ENCODE peak calls at places on chromosomes 13 and 19, in seven cellular contexts. One of them, this sample, is unnamed. For H3K9me3, the result is how much of the 10 kb centered on the place peaks cover.

GRCh38 chr19:12687496-12688196 is at the start of gene GNG14:
- DNase-seq in neural progenitor cell: no peak
- DNase-seq in endothelial cell of umbilical vein: no peak
- DNase-seq in adipocyte: no peak
- DNase-seq in tibial artery: no peak
- DNase-seq in OCI-LY7: no peak
- DNase-seq in heart left ventricle: no peak
- DNase-seq in this sample: no peak

GRCh38 chr13:20231839-20232555 is at the start of gene GJB6:
- DNase-seq in neural progenitor cell: peak
- DNase-seq in endothelial cell of umbilical vein: no peak
- DNase-seq in adipocyte: no peak
- DNase-seq in tibial artery: no peak
- DNase-seq in OCI-LY7: no peak
- DNase-seq in heart left ventricle: no peak
- DNase-seq in this sample: no peak

GRCh38 chr13:75368167-75368566 is 113.8 kb downstream of the TBC1D4 start:
- DNase-seq in neural progenitor cell: no peak
- DNase-seq in endothelial cell of umbilical vein: peak
- DNase-seq in adipocyte: peak
- DNase-seq in tibial artery: peak
- DNase-seq in OCI-LY7: no peak
- DNase-seq in heart left ventricle: peak
- DNase-seq in this sample: no peak

GRCh38 chr13:39787086-39787487 is 131.6 kb downstream of the COG6 start:
- DNase-seq in neural progenitor cell: peak
- DNase-seq in endothelial cell of umbilical vein: peak
- DNase-seq in adipocyte: no peak
- DNase-seq in tibial artery: no peak
- DNase-seq in OCI-LY7: no peak
- DNase-seq in heart left ventricle: no peak
- DNase-seq in this sample: no peak

GRCh38 chr13:37878496-37878895 is 8.9 kb upstream of the TRPC4 start:
- DNase-seq in neural progenitor cell: no peak
- DNase-seq in endothelial cell of umbilical vein: no peak
- DNase-seq in adipocyte: peak
- DNase-seq in tibial artery: no peak
- DNase-seq in OCI-LY7: no peak
- DNase-seq in heart left ventricle: no peak
- DNase-seq in this sample: no peak

GRCh38 chr13:28338742-28339141 is 156.2 kb downstream of the FLT1 start:
- DNase-seq in neural progenitor cell: no peak
- DNase-seq in endothelial cell of umbilical vein: no peak
- DNase-seq in adipocyte: no peak
- DNase-seq in tibial artery: no peak
- DNase-seq in OCI-LY7: no peak
- DNase-seq in heart left ventricle: no peak
- DNase-seq in this sample: no peak

GRCh38 chr19:43502419-43502976 is 2.0 kb downstream of the PHLDB3 start:
- DNase-seq in neural progenitor cell: no peak
- DNase-seq in endothelial cell of umbilical vein: no peak
- DNase-seq in adipocyte: no peak
- DNase-seq in tibial artery: no peak
- DNase-seq in OCI-LY7: no peak
- DNase-seq in heart left ventricle: no peak
- DNase-seq in this sample: no peak

GRCh38 chr19:10517760-10518443 is 655 bp upstream of the S1PR5 start:
- DNase-seq in neural progenitor cell: peak
- DNase-seq in endothelial cell of umbilical vein: no peak
- DNase-seq in adipocyte: peak
- DNase-seq in tibial artery: no peak
- DNase-seq in OCI-LY7: no peak
- DNase-seq in heart left ventricle: peak
- DNase-seq in this sample: no peak

GRCh38 chr19:41540041-41540695 is 35.8 kb upstream of the CEACAM21 start:
- DNase-seq in neural progenitor cell: no peak
- DNase-seq in endothelial cell of umbilical vein: no peak
- DNase-seq in adipocyte: no peak
- DNase-seq in tibial artery: no peak
- DNase-seq in OCI-LY7: no peak
- DNase-seq in heart left ventricle: no peak
- DNase-seq in this sample: no peak

GRCh38 chr13:30394798-30395191 is 27.5 kb upstream of the UBE2L5 start:
- DNase-seq in neural progenitor cell: no peak
- DNase-seq in endothelial cell of umbilical vein: peak
- DNase-seq in adipocyte: peak
- DNase-seq in tibial artery: no peak
- DNase-seq in OCI-LY7: peak
- DNase-seq in heart left ventricle: no peak
- DNase-seq in this sample: no peak

GRCh38 chr19:49432141-49433073 is 7.2 kb downstream of the GFY start:
- DNase-seq in neural progenitor cell: peak
- DNase-seq in endothelial cell of umbilical vein: no peak
- DNase-seq in adipocyte: no peak
- DNase-seq in tibial artery: no peak
- DNase-seq in OCI-LY7: no peak
- DNase-seq in heart left ventricle: no peak
- DNase-seq in this sample: peak

GRCh38 chr13:30072818-30073186 is 222.4 kb upstream of the UBL3 start:
- DNase-seq in neural progenitor cell: no peak
- DNase-seq in endothelial cell of umbilical vein: no peak
- DNase-seq in adipocyte: no peak
- DNase-seq in tibial artery: no peak
- DNase-seq in OCI-LY7: no peak
- DNase-seq in heart left ventricle: no peak
- DNase-seq in this sample: no peak

GRCh38 chr13:112968380-112968909 is 569 bp upstream of the MCF2L start:
- DNase-seq in neural progenitor cell: peak
- DNase-seq in endothelial cell of umbilical vein: no peak
- DNase-seq in adipocyte: no peak
- DNase-seq in tibial artery: no peak
- DNase-seq in OCI-LY7: peak
- DNase-seq in heart left ventricle: no peak
- DNase-seq in this sample: peak

GRCh38 chr13:109387438-109387837 is 398.9 kb downstream of the IRS2 start:
- DNase-seq in neural progenitor cell: no peak
- DNase-seq in endothelial cell of umbilical vein: no peak
- DNase-seq in adipocyte: no peak
- DNase-seq in tibial artery: no peak
- DNase-seq in OCI-LY7: no peak
- DNase-seq in heart left ventricle: no peak
- DNase-seq in this sample: no peak

GRCh38 chr13:111610879-111611278 is 290.4 kb downstream of the TEX29 start:
- DNase-seq in neural progenitor cell: no peak
- DNase-seq in endothelial cell of umbilical vein: no peak
- DNase-seq in adipocyte: no peak
- DNase-seq in tibial artery: no peak
- DNase-seq in OCI-LY7: no peak
- DNase-seq in heart left ventricle: no peak
- DNase-seq in this sample: no peak

GRCh38 chr19:31290926-31291590 is 58.2 kb downstream of the TSHZ3 start:
- DNase-seq in neural progenitor cell: no peak
- DNase-seq in endothelial cell of umbilical vein: no peak
- DNase-seq in adipocyte: no peak
- DNase-seq in tibial artery: no peak
- DNase-seq in OCI-LY7: no peak
- DNase-seq in heart left ventricle: no peak
- DNase-seq in this sample: no peak

GRCh38 chr19:38478273-38478971 is 44.9 kb downstream of the RYR1 start:
- DNase-seq in neural progenitor cell: peak
- DNase-seq in endothelial cell of umbilical vein: no peak
- DNase-seq in adipocyte: no peak
- DNase-seq in tibial artery: no peak
- DNase-seq in OCI-LY7: peak
- DNase-seq in heart left ventricle: no peak
- DNase-seq in this sample: no peak

GRCh38 chr13:112893570-112894422 is 75.2 kb upstream of the MCF2L start:
- DNase-seq in neural progenitor cell: peak
- DNase-seq in endothelial cell of umbilical vein: peak
- DNase-seq in adipocyte: no peak
- DNase-seq in tibial artery: no peak
- DNase-seq in OCI-LY7: no peak
- DNase-seq in heart left ventricle: no peak
- DNase-seq in this sample: peak

GRCh38 chr19:58571575-58571947 is 1.6 kb downstream of the MZF1 start:
- DNase-seq in neural progenitor cell: no peak
- DNase-seq in endothelial cell of umbilical vein: no peak
- DNase-seq in adipocyte: no peak
- DNase-seq in tibial artery: no peak
- DNase-seq in OCI-LY7: no peak
- DNase-seq in heart left ventricle: peak
- DNase-seq in this sample: no peak

GRCh38 chr13:42760949-42761348 is 20.4 kb upstream of the FAM216B start:
- DNase-seq in neural progenitor cell: no peak
- DNase-seq in endothelial cell of umbilical vein: no peak
- DNase-seq in adipocyte: no peak
- DNase-seq in tibial artery: no peak
- DNase-seq in OCI-LY7: no peak
- DNase-seq in heart left ventricle: no peak
- DNase-seq in this sample: no peak

GRCh38 chr13:102225892-102226291 is 176.0 kb downstream of the FGF14 start:
- DNase-seq in neural progenitor cell: no peak
- DNase-seq in endothelial cell of umbilical vein: no peak
- DNase-seq in adipocyte: no peak
- DNase-seq in tibial artery: no peak
- DNase-seq in OCI-LY7: no peak
- DNase-seq in heart left ventricle: no peak
- DNase-seq in this sample: no peak

GRCh38 chr19:49347835-49348234 is 12.6 kb downstream of the CD37 start:
- DNase-seq in neural progenitor cell: peak
- DNase-seq in endothelial cell of umbilical vein: peak
- DNase-seq in adipocyte: peak
- DNase-seq in tibial artery: no peak
- DNase-seq in OCI-LY7: peak
- DNase-seq in heart left ventricle: no peak
- DNase-seq in this sample: no peak

GRCh38 chr13:96903085-96903484 is 91.2 kb downstream of the OXGR1 start:
- DNase-seq in neural progenitor cell: no peak
- DNase-seq in endothelial cell of umbilical vein: no peak
- DNase-seq in adipocyte: no peak
- DNase-seq in tibial artery: no peak
- DNase-seq in OCI-LY7: no peak
- DNase-seq in heart left ventricle: no peak
- DNase-seq in this sample: no peak

GRCh38 chr13:98959775-98960325 is 18.0 kb downstream of the DOCK9 start:
- DNase-seq in neural progenitor cell: peak
- DNase-seq in endothelial cell of umbilical vein: no peak
- DNase-seq in adipocyte: no peak
- DNase-seq in tibial artery: no peak
- DNase-seq in OCI-LY7: no peak
- DNase-seq in heart left ventricle: no peak
- DNase-seq in this sample: no peak

GRCh38 chr13:102721800-102722231 is 27.0 kb upstream of the METTL21C start:
- DNase-seq in neural progenitor cell: no peak
- DNase-seq in endothelial cell of umbilical vein: no peak
- DNase-seq in adipocyte: no peak
- DNase-seq in tibial artery: no peak
- DNase-seq in OCI-LY7: no peak
- DNase-seq in heart left ventricle: no peak
- DNase-seq in this sample: no peak

DNA sequence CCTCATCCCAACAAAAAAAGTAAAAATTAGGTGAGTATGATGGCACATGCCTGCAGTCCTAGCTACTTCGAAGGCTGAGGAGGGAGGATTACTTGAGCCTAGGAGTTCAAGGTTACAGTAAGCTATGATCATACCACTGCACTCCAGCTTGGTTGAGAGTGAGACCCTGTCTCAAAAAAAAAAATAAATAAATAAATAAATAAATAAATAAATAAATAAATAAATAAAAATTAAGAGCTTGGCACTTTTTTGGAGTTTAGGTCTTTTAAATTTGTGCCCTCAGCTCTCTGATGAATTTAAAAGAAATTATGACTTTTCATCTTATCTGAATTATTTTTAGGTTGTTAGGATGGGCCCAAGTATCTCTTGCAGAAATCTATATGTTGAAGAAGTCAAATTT is 8.9 kb downstream of the ZNF420 start:
- DNase-seq in neural progenitor cell: no peak
- DNase-seq in endothelial cell of umbilical vein: no peak
- DNase-seq in adipocyte: no peak
- DNase-seq in tibial artery: no peak
- DNase-seq in OCI-LY7: no peak
- DNase-seq in heart left ventricle: no peak
- DNase-seq in this sample: no peak
- H3K9me3 ChIP-seq in neural progenitor cell: under half
- H3K9me3 ChIP-seq in endothelial cell of umbilical vein: under half
- H3K9me3 ChIP-seq in adipocyte: half or more
- H3K9me3 ChIP-seq in tibial artery: under half
- H3K9me3 ChIP-seq in OCI-LY7: half or more
- H3K9me3 ChIP-seq in heart left ventricle: under half
- H3K9me3 ChIP-seq in this sample: half or more

DNA sequence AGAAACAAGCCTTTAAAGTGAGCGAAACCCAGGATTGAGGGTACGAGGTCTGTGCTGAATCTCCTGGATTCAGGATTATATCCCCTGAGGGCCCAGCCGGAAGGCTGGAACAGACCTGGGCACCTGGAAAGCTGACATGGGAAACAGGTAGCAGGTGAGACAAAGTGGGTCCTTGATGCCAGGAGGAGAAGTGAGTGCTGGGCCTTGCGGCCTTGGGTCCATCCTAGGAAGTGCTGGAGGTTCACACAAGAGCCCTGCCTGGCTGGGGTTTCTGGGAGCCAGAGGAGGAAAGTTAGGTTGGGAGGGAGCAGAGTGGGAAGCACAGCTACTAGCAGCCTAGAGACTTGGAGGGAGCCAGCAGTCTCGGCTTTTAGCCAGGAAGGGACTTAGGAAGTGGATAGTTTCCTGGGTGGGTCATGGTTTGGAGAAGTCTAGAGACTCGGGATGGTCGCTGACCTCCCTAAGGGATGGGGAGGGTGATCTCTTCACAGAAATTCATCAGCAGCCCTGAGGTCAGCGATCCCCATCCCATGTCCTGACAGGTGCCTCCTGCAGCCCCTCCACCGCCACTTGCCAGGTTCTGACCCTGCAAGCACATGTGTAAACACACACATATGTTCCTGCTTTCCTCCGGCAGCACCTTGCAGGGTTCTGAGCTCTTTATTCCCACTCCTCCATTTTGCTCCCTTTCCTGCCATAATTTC is 29.4 kb upstream of the ZNF492 start:
- DNase-seq in neural progenitor cell: no peak
- DNase-seq in endothelial cell of umbilical vein: no peak
- DNase-seq in adipocyte: no peak
- DNase-seq in tibial artery: no peak
- DNase-seq in OCI-LY7: no peak
- DNase-seq in heart left ventricle: no peak
- DNase-seq in this sample: no peak
- H3K9me3 ChIP-seq in neural progenitor cell: under half
- H3K9me3 ChIP-seq in endothelial cell of umbilical vein: under half
- H3K9me3 ChIP-seq in adipocyte: under half
- H3K9me3 ChIP-seq in tibial artery: under half
- H3K9me3 ChIP-seq in OCI-LY7: under half
- H3K9me3 ChIP-seq in heart left ventricle: under half
- H3K9me3 ChIP-seq in this sample: under half

GRCh38 chr13:56837161-56837560 is 303.6 kb upstream of the PRR20A start:
- DNase-seq in neural progenitor cell: no peak
- DNase-seq in endothelial cell of umbilical vein: no peak
- DNase-seq in adipocyte: no peak
- DNase-seq in tibial artery: no peak
- DNase-seq in OCI-LY7: no peak
- DNase-seq in heart left ventricle: no peak
- DNase-seq in this sample: no peak
- H3K9me3 ChIP-seq in neural progenitor cell: under half
- H3K9me3 ChIP-seq in endothelial cell of umbilical vein: under half
- H3K9me3 ChIP-seq in adipocyte: under half
- H3K9me3 ChIP-seq in tibial artery: under half
- H3K9me3 ChIP-seq in OCI-LY7: under half
- H3K9me3 ChIP-seq in heart left ventricle: under half
- H3K9me3 ChIP-seq in this sample: under half

GRCh38 chr19:47794526-47794925 is 9.8 kb downstream of the TPRX1 start:
- DNase-seq in neural progenitor cell: peak
- DNase-seq in endothelial cell of umbilical vein: no peak
- DNase-seq in adipocyte: no peak
- DNase-seq in tibial artery: no peak
- DNase-seq in OCI-LY7: no peak
- DNase-seq in heart left ventricle: no peak
- DNase-seq in this sample: no peak
- H3K9me3 ChIP-seq in neural progenitor cell: under half
- H3K9me3 ChIP-seq in endothelial cell of umbilical vein: under half
- H3K9me3 ChIP-seq in adipocyte: under half
- H3K9me3 ChIP-seq in tibial artery: under half
- H3K9me3 ChIP-seq in OCI-LY7: under half
- H3K9me3 ChIP-seq in heart left ventricle: under half
- H3K9me3 ChIP-seq in this sample: under half

This sample was measured in mucosa of descending colon.